ENCODE peak calls at places on chromosomes 6 and 20, in six cellular contexts. One of them, this sample, is unnamed.

GRCh38 chr6:118356054-118356453 is 192.0 kb upstream of the PLN start:
- DNase-seq in HTR-8/SVneo: no peak
- DNase-seq in Calu3: no peak
- DNase-seq in left lung: no peak
- DNase-seq in activated CD8-positive, alpha-beta T cell treated with anti-CD3 and anti-CD28 coated beads, Interleukin-2, amount 10 ng/mL, durations not matched to agents 7 days and 5 days: no peak
- DNase-seq in dermis blood vessel endothelial cell: no peak
- DNase-seq in this sample: no peak

GRCh38 chr6:162363757-162364156 is 363.8 kb downstream of the PRKN start:
- DNase-seq in dermis blood vessel endothelial cell: no peak
- DNase-seq in left lung: no peak
- DNase-seq in HTR-8/SVneo: no peak
- DNase-seq in activated CD8-positive, alpha-beta T cell treated with anti-CD3 and anti-CD28 coated beads, Interleukin-2, amount 10 ng/mL, durations not matched to agents 7 days and 5 days: no peak
- DNase-seq in Calu3: no peak
- DNase-seq in this sample: peak

GRCh38 chr20:36548006-36548315 is 6.6 kb downstream of the MYL9 start:
- DNase-seq in Calu3: no peak
- DNase-seq in left lung: no peak
- DNase-seq in dermis blood vessel endothelial cell: no peak
- DNase-seq in HTR-8/SVneo: no peak
- DNase-seq in activated CD8-positive, alpha-beta T cell treated with anti-CD3 and anti-CD28 coated beads, Interleukin-2, amount 10 ng/mL, durations not matched to agents 7 days and 5 days: no peak
- DNase-seq in this sample: no peak

GRCh38 chr6:114323784-114324183 is 19.0 kb downstream of the HS3ST5 start:
- DNase-seq in activated CD8-positive, alpha-beta T cell treated with anti-CD3 and anti-CD28 coated beads, Interleukin-2, amount 10 ng/mL, durations not matched to agents 7 days and 5 days: no peak
- DNase-seq in Calu3: no peak
- DNase-seq in HTR-8/SVneo: no peak
- DNase-seq in dermis blood vessel endothelial cell: no peak
- DNase-seq in left lung: no peak
- DNase-seq in this sample: no peak

GRCh38 chr6:40550096-40550731 is 37.0 kb downstream of the LRFN2 start:
- DNase-seq in activated CD8-positive, alpha-beta T cell treated with anti-CD3 and anti-CD28 coated beads, Interleukin-2, amount 10 ng/mL, durations not matched to agents 7 days and 5 days: peak
- DNase-seq in dermis blood vessel endothelial cell: peak
- DNase-seq in HTR-8/SVneo: peak
- DNase-seq in Calu3: peak
- DNase-seq in left lung: no peak
- DNase-seq in this sample: peak

GRCh38 chr6:134495893-134496253 is 178.0 kb upstream of the SGK1 start:
- DNase-seq in Calu3: no peak
- DNase-seq in dermis blood vessel endothelial cell: no peak
- DNase-seq in HTR-8/SVneo: no peak
- DNase-seq in left lung: no peak
- DNase-seq in activated CD8-positive, alpha-beta T cell treated with anti-CD3 and anti-CD28 coated beads, Interleukin-2, amount 10 ng/mL, durations not matched to agents 7 days and 5 days: no peak
- DNase-seq in this sample: peak

GRCh38 chr20:58576590-58576944 is 61.4 kb upstream of the APCDD1L start:
- DNase-seq in activated CD8-positive, alpha-beta T cell treated with anti-CD3 and anti-CD28 coated beads, Interleukin-2, amount 10 ng/mL, durations not matched to agents 7 days and 5 days: no peak
- DNase-seq in HTR-8/SVneo: no peak
- DNase-seq in dermis blood vessel endothelial cell: no peak
- DNase-seq in Calu3: no peak
- DNase-seq in left lung: no peak
- DNase-seq in this sample: no peak

GRCh38 chr20:33964431-33964830 is 29.3 kb upstream of the RALY start:
- DNase-seq in HTR-8/SVneo: no peak
- DNase-seq in left lung: no peak
- DNase-seq in Calu3: no peak
- DNase-seq in activated CD8-positive, alpha-beta T cell treated with anti-CD3 and anti-CD28 coated beads, Interleukin-2, amount 10 ng/mL, durations not matched to agents 7 days and 5 days: no peak
- DNase-seq in dermis blood vessel endothelial cell: no peak
- DNase-seq in this sample: no peak

GRCh38 chr6:99613705-99614429 is 7.2 kb downstream of the PRDM13 start:
- DNase-seq in HTR-8/SVneo: no peak
- DNase-seq in Calu3: peak
- DNase-seq in dermis blood vessel endothelial cell: no peak
- DNase-seq in activated CD8-positive, alpha-beta T cell treated with anti-CD3 and anti-CD28 coated beads, Interleukin-2, amount 10 ng/mL, durations not matched to agents 7 days and 5 days: peak
- DNase-seq in left lung: no peak
- DNase-seq in this sample: no peak

GRCh38 chr6:86938814-86939213 is 1.5 kb downstream of the HTR1E start:
- DNase-seq in activated CD8-positive, alpha-beta T cell treated with anti-CD3 and anti-CD28 coated beads, Interleukin-2, amount 10 ng/mL, durations not matched to agents 7 days and 5 days: no peak
- DNase-seq in HTR-8/SVneo: no peak
- DNase-seq in dermis blood vessel endothelial cell: no peak
- DNase-seq in Calu3: no peak
- DNase-seq in left lung: no peak
- DNase-seq in this sample: no peak

GRCh38 chr20:2398453-2398852 is 17.8 kb downstream of the TGM6 start:
- DNase-seq in HTR-8/SVneo: no peak
- DNase-seq in Calu3: no peak
- DNase-seq in left lung: no peak
- DNase-seq in activated CD8-positive, alpha-beta T cell treated with anti-CD3 and anti-CD28 coated beads, Interleukin-2, amount 10 ng/mL, durations not matched to agents 7 days and 5 days: no peak
- DNase-seq in dermis blood vessel endothelial cell: no peak
- DNase-seq in this sample: no peak

GRCh38 chr6:133291671-133292070 is 50.5 kb downstream of the EYA4 start:
- DNase-seq in dermis blood vessel endothelial cell: no peak
- DNase-seq in HTR-8/SVneo: no peak
- DNase-seq in activated CD8-positive, alpha-beta T cell treated with anti-CD3 and anti-CD28 coated beads, Interleukin-2, amount 10 ng/mL, durations not matched to agents 7 days and 5 days: no peak
- DNase-seq in Calu3: no peak
- DNase-seq in left lung: no peak
- DNase-seq in this sample: no peak

GRCh38 chr6:14616611-14617010 is 499.0 kb downstream of the CD83 start:
- DNase-seq in left lung: no peak
- DNase-seq in activated CD8-positive, alpha-beta T cell treated with anti-CD3 and anti-CD28 coated beads, Interleukin-2, amount 10 ng/mL, durations not matched to agents 7 days and 5 days: no peak
- DNase-seq in dermis blood vessel endothelial cell: no peak
- DNase-seq in HTR-8/SVneo: no peak
- DNase-seq in Calu3: no peak
- DNase-seq in this sample: no peak

GRCh38 chr20:7161690-7162089 is 394.2 kb downstream of the BMP2 start:
- DNase-seq in left lung: no peak
- DNase-seq in dermis blood vessel endothelial cell: peak
- DNase-seq in activated CD8-positive, alpha-beta T cell treated with anti-CD3 and anti-CD28 coated beads, Interleukin-2, amount 10 ng/mL, durations not matched to agents 7 days and 5 days: no peak
- DNase-seq in HTR-8/SVneo: no peak
- DNase-seq in Calu3: peak
- DNase-seq in this sample: peak

GRCh38 chr20:61052195-61052594 is 199.9 kb upstream of the CDH4 start:
- DNase-seq in left lung: no peak
- DNase-seq in dermis blood vessel endothelial cell: no peak
- DNase-seq in Calu3: no peak
- DNase-seq in activated CD8-positive, alpha-beta T cell treated with anti-CD3 and anti-CD28 coated beads, Interleukin-2, amount 10 ng/mL, durations not matched to agents 7 days and 5 days: no peak
- DNase-seq in HTR-8/SVneo: no peak
- DNase-seq in this sample: no peak

GRCh38 chr6:170522565-170523183 is 30.4 kb downstream of the PSMB1 start:
- DNase-seq in left lung: no peak
- DNase-seq in activated CD8-positive, alpha-beta T cell treated with anti-CD3 and anti-CD28 coated beads, Interleukin-2, amount 10 ng/mL, durations not matched to agents 7 days and 5 days: peak
- DNase-seq in dermis blood vessel endothelial cell: peak
- DNase-seq in HTR-8/SVneo: no peak
- DNase-seq in Calu3: peak
- DNase-seq in this sample: peak

GRCh38 chr6:43976706-43977403 is 150.4 kb downstream of the MRPL14 start:
- DNase-seq in activated CD8-positive, alpha-beta T cell treated with anti-CD3 and anti-CD28 coated beads, Interleukin-2, amount 10 ng/mL, durations not matched to agents 7 days and 5 days: no peak
- DNase-seq in HTR-8/SVneo: no peak
- DNase-seq in Calu3: no peak
- DNase-seq in dermis blood vessel endothelial cell: no peak
- DNase-seq in left lung: no peak
- DNase-seq in this sample: no peak

GRCh38 chr6:2665169-2666070 is 85.3 kb downstream of the MYLK4 start:
- DNase-seq in Calu3: no peak
- DNase-seq in activated CD8-positive, alpha-beta T cell treated with anti-CD3 and anti-CD28 coated beads, Interleukin-2, amount 10 ng/mL, durations not matched to agents 7 days and 5 days: no peak
- DNase-seq in HTR-8/SVneo: no peak
- DNase-seq in left lung: no peak
- DNase-seq in dermis blood vessel endothelial cell: no peak
- DNase-seq in this sample: no peak

GRCh38 chr6:168274046-168274952 is 45.3 kb downstream of the DACT2 start:
- DNase-seq in HTR-8/SVneo: no peak
- DNase-seq in left lung: peak
- DNase-seq in activated CD8-positive, alpha-beta T cell treated with anti-CD3 and anti-CD28 coated beads, Interleukin-2, amount 10 ng/mL, durations not matched to agents 7 days and 5 days: no peak
- DNase-seq in Calu3: peak
- DNase-seq in dermis blood vessel endothelial cell: no peak
- DNase-seq in this sample: no peak

GRCh38 chr20:57656252-57656820 is 36.1 kb upstream of the ZBP1 start:
- DNase-seq in Calu3: peak
- DNase-seq in activated CD8-positive, alpha-beta T cell treated with anti-CD3 and anti-CD28 coated beads, Interleukin-2, amount 10 ng/mL, durations not matched to agents 7 days and 5 days: no peak
- DNase-seq in left lung: peak
- DNase-seq in HTR-8/SVneo: no peak
- DNase-seq in dermis blood vessel endothelial cell: no peak
- DNase-seq in this sample: no peak

GRCh38 chr20:34122274-34122980 is 10.4 kb upstream of the EIF2S2 start:
- DNase-seq in left lung: no peak
- DNase-seq in dermis blood vessel endothelial cell: no peak
- DNase-seq in Calu3: no peak
- DNase-seq in HTR-8/SVneo: no peak
- DNase-seq in activated CD8-positive, alpha-beta T cell treated with anti-CD3 and anti-CD28 coated beads, Interleukin-2, amount 10 ng/mL, durations not matched to agents 7 days and 5 days: no peak
- DNase-seq in this sample: no peak

GRCh38 chr6:132937466-132937906 is 123.1 kb downstream of the RPS12 start:
- DNase-seq in activated CD8-positive, alpha-beta T cell treated with anti-CD3 and anti-CD28 coated beads, Interleukin-2, amount 10 ng/mL, durations not matched to agents 7 days and 5 days: peak
- DNase-seq in dermis blood vessel endothelial cell: peak
- DNase-seq in left lung: no peak
- DNase-seq in Calu3: peak
- DNase-seq in HTR-8/SVneo: peak
- DNase-seq in this sample: peak

GRCh38 chr20:23327617-23328333 is 22.8 kb upstream of the NXT1 start:
- DNase-seq in Calu3: no peak
- DNase-seq in activated CD8-positive, alpha-beta T cell treated with anti-CD3 and anti-CD28 coated beads, Interleukin-2, amount 10 ng/mL, durations not matched to agents 7 days and 5 days: no peak
- DNase-seq in dermis blood vessel endothelial cell: no peak
- DNase-seq in left lung: no peak
- DNase-seq in HTR-8/SVneo: no peak
- DNase-seq in this sample: no peak

GRCh38 chr6:129186988-129187387 is 304.1 kb downstream of the LAMA2 start:
- DNase-seq in HTR-8/SVneo: peak
- DNase-seq in activated CD8-positive, alpha-beta T cell treated with anti-CD3 and anti-CD28 coated beads, Interleukin-2, amount 10 ng/mL, durations not matched to agents 7 days and 5 days: no peak
- DNase-seq in left lung: no peak
- DNase-seq in dermis blood vessel endothelial cell: peak
- DNase-seq in Calu3: no peak
- DNase-seq in this sample: peak

GRCh38 chr6:16437095-16437494 is 198.7 kb downstream of the GMPR start:
- DNase-seq in HTR-8/SVneo: no peak
- DNase-seq in left lung: no peak
- DNase-seq in dermis blood vessel endothelial cell: no peak
- DNase-seq in Calu3: no peak
- DNase-seq in activated CD8-positive, alpha-beta T cell treated with anti-CD3 and anti-CD28 coated beads, Interleukin-2, amount 10 ng/mL, durations not matched to agents 7 days and 5 days: no peak
- DNase-seq in this sample: no peak

GRCh38 chr6:90197854-90198496 is 98.7 kb downstream of the BACH2 start:
- DNase-seq in left lung: peak
- DNase-seq in Calu3: no peak
- DNase-seq in activated CD8-positive, alpha-beta T cell treated with anti-CD3 and anti-CD28 coated beads, Interleukin-2, amount 10 ng/mL, durations not matched to agents 7 days and 5 days: no peak
- DNase-seq in dermis blood vessel endothelial cell: no peak
- DNase-seq in HTR-8/SVneo: no peak
- DNase-seq in this sample: peak

GRCh38 chr6:168038576-168039140 is 40.4 kb downstream of the FRMD1 start:
- DNase-seq in activated CD8-positive, alpha-beta T cell treated with anti-CD3 and anti-CD28 coated beads, Interleukin-2, amount 10 ng/mL, durations not matched to agents 7 days and 5 days: no peak
- DNase-seq in dermis blood vessel endothelial cell: no peak
- DNase-seq in HTR-8/SVneo: no peak
- DNase-seq in Calu3: no peak
- DNase-seq in left lung: no peak
- DNase-seq in this sample: no peak

GRCh38 chr6:145643760-145644159 is 91.6 kb downstream of the EPM2A start:
- DNase-seq in dermis blood vessel endothelial cell: no peak
- DNase-seq in HTR-8/SVneo: no peak
- DNase-seq in left lung: no peak
- DNase-seq in activated CD8-positive, alpha-beta T cell treated with anti-CD3 and anti-CD28 coated beads, Interleukin-2, amount 10 ng/mL, durations not matched to agents 7 days and 5 days: no peak
- DNase-seq in Calu3: no peak
- DNase-seq in this sample: peak

GRCh38 chr20:32681175-32682084 is 7.7 kb upstream of the C20orf203 start:
- DNase-seq in activated CD8-positive, alpha-beta T cell treated with anti-CD3 and anti-CD28 coated beads, Interleukin-2, amount 10 ng/mL, durations not matched to agents 7 days and 5 days: peak
- DNase-seq in left lung: no peak
- DNase-seq in Calu3: peak
- DNase-seq in dermis blood vessel endothelial cell: peak
- DNase-seq in HTR-8/SVneo: no peak
- DNase-seq in this sample: peak

GRCh38 chr20:17228624-17229061 is 1.8 kb downstream of the PCSK2 start:
- DNase-seq in HTR-8/SVneo: no peak
- DNase-seq in activated CD8-positive, alpha-beta T cell treated with anti-CD3 and anti-CD28 coated beads, Interleukin-2, amount 10 ng/mL, durations not matched to agents 7 days and 5 days: no peak
- DNase-seq in dermis blood vessel endothelial cell: no peak
- DNase-seq in Calu3: no peak
- DNase-seq in left lung: peak
- DNase-seq in this sample: no peak